ENCODE peak calls at places on chromosomes 16 and 17, in nine cellular contexts. N is neural crest cell, F is astrocyte of the spinal cord, C is choroid plexus epithelial cell, Z is thoracic aorta, R is tibial artery, A is neural progenitor cell, M is tibial nerve, J is heart left ventricle. Q is an unnamed sample.

GRCh38 chr17:6637458-6637840 is 3.1 kb downstream of the KIAA0753 start:
- DNase-seq in N (no peak), F (no peak), C (no peak), Z (no peak), R (peak), A (no peak), M (no peak), J (no peak), Q (no peak)

GRCh38 chr17:836154-836553 is 54.0 kb downstream of the MRM3 start:
- DNase-seq in N (no peak), F (peak), C (peak), Z (no peak), R (no peak), A (no peak), M (no peak), J (no peak), Q (no peak)

GRCh38 chr17:74712301-74712700 is 422 bp downstream of the CD300LF start:
- DNase-seq in N (no peak), F (no peak), C (no peak), Z (no peak), R (no peak), A (no peak), M (no peak), J (no peak), Q (no peak)

GRCh38 chr16:84550096-84550495 is 45.6 kb upstream of the MEAK7 start:
- DNase-seq in N (no peak), F (no peak), C (no peak), Z (no peak), R (no peak), A (no peak), M (no peak), J (no peak), Q (no peak)

GRCh38 chr17:42459983-42460300 is 1.3 kb downstream of the ATP6V0A1 start:
- DNase-seq in N (no peak), F (peak), C (peak), Z (no peak), R (no peak), A (peak), M (no peak), J (no peak), Q (no peak)

GRCh38 chr16:83200005-83200779 is 573.4 kb downstream of the CDH13 start:
- DNase-seq in N (no peak), F (peak), C (peak), Z (no peak), R (no peak), A (peak), M (no peak), J (no peak), Q (no peak)

GRCh38 chr17:74531231-74531761 is at the start of gene CD300LB:
- DNase-seq in N (no peak), F (no peak), C (no peak), Z (no peak), R (peak), A (no peak), M (no peak), J (no peak), Q (no peak)

GRCh38 chr16:68083239-68083781 is 1.9 kb upstream of the NFATC3 start:
- DNase-seq in N (no peak), F (no peak), C (no peak), Z (no peak), R (no peak), A (no peak), M (no peak), J (no peak), Q (no peak)

GRCh38 chr16:75048051-75048450 is 49.2 kb downstream of the ZNRF1 start:
- DNase-seq in N (no peak), F (no peak), C (no peak), Z (no peak), R (no peak), A (no peak), M (no peak), J (no peak), Q (no peak)

GRCh38 chr16:4057439-4057877 is 58.8 kb downstream of the ADCY9 start:
- DNase-seq in N (no peak), F (no peak), C (no peak), Z (no peak), R (no peak), A (no peak), M (no peak), J (no peak), Q (no peak)

DNA sequence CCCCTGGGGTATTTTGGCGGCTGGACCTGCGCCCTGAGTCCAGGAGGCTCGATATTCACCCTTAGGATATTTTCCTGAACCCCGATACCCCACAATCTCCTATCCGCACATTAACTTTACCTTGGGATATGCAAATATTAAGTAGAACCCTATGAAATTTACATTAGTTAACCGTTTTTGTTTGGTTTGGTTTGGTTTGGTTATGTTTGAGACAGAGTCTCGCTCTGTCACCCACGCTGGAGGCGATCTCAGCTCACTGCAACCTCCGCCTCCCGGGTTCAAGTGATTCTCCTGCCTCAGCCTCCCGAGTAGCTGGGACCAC is 9.3 kb upstream of the NAGS start:
- DNase-seq in N (no peak), F (no peak), C (no peak), Z (no peak), R (no peak), A (no peak), M (no peak), J (no peak), Q (no peak)
- TF ChIP-seq CTCF in N (no peak), F (no peak), C (no peak), Z (no peak), R (no peak), A (no peak), M (no peak), J (no peak), Q (no peak)

DNA sequence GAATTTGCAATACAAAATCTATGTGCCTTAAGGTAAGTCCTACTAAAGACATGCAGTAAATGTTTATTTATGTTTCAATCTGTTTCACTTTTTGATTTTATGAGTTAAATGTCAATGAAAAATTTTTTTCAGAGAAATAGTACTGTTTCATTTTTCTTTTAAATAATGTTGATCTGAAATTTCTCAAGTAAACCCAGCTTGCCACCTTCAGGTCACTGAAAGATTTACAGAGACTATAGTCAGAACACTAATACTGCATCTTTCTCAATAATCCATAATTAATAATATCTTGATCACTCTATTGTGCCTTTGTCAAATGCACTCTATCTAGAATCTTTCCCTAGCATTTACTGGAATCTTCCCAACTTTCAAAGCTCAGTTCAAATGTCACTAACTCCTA is 6.5 kb upstream of the DHX40 start:
- DNase-seq in N (no peak), F (peak), C (peak), Z (no peak), R (no peak), A (no peak), M (no peak), J (no peak), Q (no peak)
- TF ChIP-seq CTCF in N (peak), F (peak), C (peak), Z (no peak), R (peak), A (peak), M (no peak), J (no peak), Q (no peak)

GRCh38 chr17:37506678-37507077 is 17.0 kb downstream of the DUSP14 start:
- DNase-seq in N (peak), F (no peak), C (peak), Z (no peak), R (no peak), A (peak), M (no peak), J (no peak), Q (peak)
- TF ChIP-seq CTCF in N (peak), F (peak), C (peak), Z (peak), R (peak), A (peak), M (peak), J (peak), Q (peak)

GRCh38 chr16:47778106-47778803 is 317.1 kb downstream of the PHKB start:
- DNase-seq in N (no peak), F (no peak), C (no peak), Z (no peak), R (no peak), A (no peak), M (no peak), J (no peak), Q (no peak)

GRCh38 chr16:47780213-47780612 is 319.1 kb downstream of the PHKB start:
- DNase-seq in N (no peak), F (no peak), C (no peak), Z (no peak), R (no peak), A (no peak), M (no peak), J (no peak), Q (no peak)

GRCh38 chr16:47777191-47777590 is 316.1 kb downstream of the PHKB start:
- DNase-seq in N (no peak), F (peak), C (peak), Z (no peak), R (no peak), A (no peak), M (no peak), J (no peak), Q (no peak)

GRCh38 chr16:47779201-47780016 is 318.3 kb downstream of the PHKB start:
- DNase-seq in N (no peak), F (no peak), C (peak), Z (no peak), R (no peak), A (no peak), M (no peak), J (no peak), Q (peak)

DNA sequence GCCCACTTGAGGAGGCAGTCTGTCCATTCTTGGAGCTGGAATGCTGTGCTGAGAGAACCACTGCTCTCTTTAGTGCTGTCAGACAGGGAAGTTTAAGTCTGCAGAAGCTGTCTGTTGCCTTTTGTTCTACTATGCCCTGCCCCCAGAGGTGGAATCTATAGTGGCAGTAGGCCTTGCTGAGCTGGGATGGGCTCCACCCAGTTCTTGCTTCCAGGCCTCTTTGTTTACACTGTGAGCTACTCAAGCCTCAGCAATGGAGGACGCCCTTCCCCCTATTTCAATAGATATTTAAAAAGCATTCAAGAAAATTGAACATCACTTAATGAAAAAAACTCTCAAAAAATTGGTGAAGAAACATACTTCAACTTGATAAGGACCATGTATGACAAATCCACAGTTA is 313.5 kb downstream of the PHKB start:
- DNase-seq in N (peak), F (peak), C (peak), Z (no peak), R (no peak), A (peak), M (no peak), J (no peak), Q (peak)
- TF ChIP-seq CTCF in N (peak), F (peak), C (peak), Z (no peak), R (no peak), A (peak), M (no peak), J (no peak), Q (no peak)

GRCh38 chr17:58375811-58376210 is 23.8 kb upstream of the SUPT4H1 start:
- DNase-seq in N (no peak), F (no peak), C (no peak), Z (no peak), R (no peak), A (no peak), M (no peak), J (no peak), Q (no peak)
- TF ChIP-seq CTCF in N (no peak), F (no peak), C (no peak), Z (no peak), R (no peak), A (no peak), M (no peak), J (no peak), Q (no peak)

GRCh38 chr17:46986401-46986800 is 7.3 kb upstream of the RPRML start:
- DNase-seq in N (no peak), F (no peak), C (no peak), Z (no peak), R (no peak), A (no peak), M (no peak), J (no peak), Q (no peak)
- TF ChIP-seq CTCF in N (no peak), F (no peak), C (no peak), Z (no peak), R (no peak), A (no peak), M (no peak), J (no peak), Q (no peak)

DNA sequence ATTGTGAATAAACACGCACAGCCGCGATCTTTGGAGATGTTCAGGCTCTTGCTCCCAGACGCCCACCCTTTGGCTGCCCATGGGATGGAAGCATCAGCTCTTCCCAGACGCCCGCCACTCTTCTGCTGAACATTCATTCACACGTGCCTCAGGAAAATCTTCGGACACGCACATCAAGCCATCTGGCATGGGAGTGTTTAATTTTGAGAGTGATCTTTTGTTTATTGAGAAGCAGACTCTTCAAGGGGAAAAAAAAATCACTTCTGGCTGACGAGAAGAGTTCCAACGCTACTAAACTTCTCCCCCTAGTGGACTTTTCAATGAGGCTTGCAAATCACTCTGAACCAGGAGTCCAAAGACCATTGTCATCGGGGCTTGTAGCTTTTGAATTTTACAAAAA is 62.0 kb upstream of the NUDT7 start:
- DNase-seq in N (no peak), F (peak), C (peak), Z (no peak), R (no peak), A (peak), M (no peak), J (no peak), Q (peak)
- TF ChIP-seq CTCF in N (peak), F (peak), C (peak), Z (peak), R (peak), A (peak), M (peak), J (peak), Q (peak)

DNA sequence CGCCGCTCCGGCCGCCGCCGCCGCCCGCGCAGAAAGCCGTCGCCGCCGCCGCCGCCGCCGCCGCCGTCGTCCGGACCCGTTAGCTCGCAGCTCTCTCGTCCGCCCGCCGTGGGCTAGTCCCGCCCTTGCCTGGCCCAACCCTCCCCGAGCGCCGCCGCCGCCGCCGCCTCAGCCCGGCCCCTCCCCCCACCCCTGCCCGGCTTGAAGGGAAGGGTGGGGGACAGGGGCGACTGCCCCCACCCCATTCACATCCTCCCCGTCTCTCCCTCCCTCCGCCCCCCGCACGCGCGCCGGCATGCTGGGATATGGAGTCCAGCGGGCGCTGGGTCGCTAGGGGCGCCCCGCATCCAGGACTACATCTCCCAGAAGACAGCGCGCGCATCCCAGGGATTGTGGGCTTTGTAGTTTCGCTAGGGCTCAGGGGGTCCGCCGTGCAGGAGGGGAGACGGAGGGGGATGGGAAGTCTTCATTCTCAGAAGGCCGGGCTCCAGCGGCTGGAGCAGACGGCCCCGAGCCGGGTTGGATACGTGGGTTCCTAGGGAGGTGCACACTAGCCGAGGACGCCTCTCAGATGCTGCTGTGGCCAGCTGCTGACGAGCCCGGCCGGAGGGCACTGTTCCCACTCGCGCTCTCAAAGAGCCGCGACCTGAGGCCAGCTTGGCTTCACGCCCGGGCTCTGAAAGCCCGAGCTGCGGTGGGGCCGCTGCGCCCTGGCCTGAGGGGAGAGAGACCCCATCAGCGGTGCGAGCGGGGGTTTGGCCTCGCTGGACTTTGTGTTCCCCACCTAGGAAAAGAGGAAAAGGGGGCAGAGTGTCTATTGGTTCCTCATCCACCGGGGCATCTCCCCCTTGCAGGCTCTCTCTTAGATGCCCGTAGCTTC is at the start of gene ST3GAL2:
- DNase-seq in N (peak), F (peak), C (peak), Z (peak), R (peak), A (peak), M (peak), J (peak), Q (peak)
- TF ChIP-seq CTCF in N (no peak), F (no peak), C (no peak), Z (peak), R (no peak), A (no peak), M (no peak), J (no peak), Q (peak)

DNA sequence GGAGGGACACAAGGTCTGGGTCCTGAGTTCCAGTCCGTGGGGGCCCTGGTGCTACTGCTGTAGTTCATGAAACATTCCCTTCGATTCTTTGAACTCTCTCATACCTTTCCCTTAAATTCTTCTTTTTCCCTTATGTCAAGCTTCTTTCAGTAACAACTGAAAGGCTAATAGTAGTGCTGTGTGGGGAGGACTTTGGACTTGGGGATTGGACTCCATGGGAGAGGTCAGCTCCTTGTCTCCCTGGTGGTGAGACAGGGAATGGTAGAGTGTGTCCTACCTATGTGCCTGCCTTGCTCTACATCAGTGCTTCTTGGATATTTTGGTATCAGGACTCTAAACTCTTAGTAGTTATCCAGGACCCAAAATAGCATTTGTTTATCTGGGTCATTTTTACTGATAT is 628.1 kb downstream of the WWOX start:
- DNase-seq in N (no peak), F (no peak), C (no peak), Z (no peak), R (no peak), A (no peak), M (no peak), J (no peak), Q (no peak)
- TF ChIP-seq CTCF in N (peak), F (no peak), C (no peak), Z (no peak), R (no peak), A (peak), M (no peak), J (no peak), Q (no peak)

GRCh38 chr16:72711823-72712222 is 336.1 kb downstream of the ZFHX3 start:
- DNase-seq in N (no peak), F (no peak), C (peak), Z (no peak), R (no peak), A (no peak), M (no peak), J (no peak), Q (no peak)

GRCh38 chr16:72715267-72715666 is 332.7 kb downstream of the ZFHX3 start:
- DNase-seq in N (no peak), F (peak), C (peak), Z (no peak), R (no peak), A (no peak), M (no peak), J (no peak), Q (no peak)
- TF ChIP-seq CTCF in N (no peak), F (no peak), C (no peak), Z (no peak), R (no peak), A (no peak), M (no peak), J (no peak), Q (no peak)

Q was measured in Calu3.